ENCODE peak calls at places on chromosomes 2 and 18, in four cellular contexts. D is cardiac fibroblast, H is fibroblast of villous mesenchyme, M is dorsolateral prefrontal cortex. Y is an unnamed sample.

GRCh38 chr2:61471905-61472805 is 1.3 kb upstream of the USP34 start:
- DNase-seq in M (peak), H (peak), D (peak), Y (no peak)

GRCh38 chr2:48790407-48791170 is 35.1 kb upstream of the LHCGR start:
- DNase-seq in D (no peak), M (no peak), H (no peak), Y (no peak)

GRCh38 chr2:33069894-33070651 is 123.3 kb downstream of the LTBP1 start:
- DNase-seq in M (no peak), H (peak), D (peak), Y (peak)

GRCh38 chr2:26144953-26145680 is 27.8 kb upstream of the GAREM2 start:
- DNase-seq in H (peak), M (peak), D (peak), Y (peak)

GRCh38 chr2:229715895-229716507 is 1.6 kb upstream of the DNER start:
- DNase-seq in H (no peak), M (peak), D (peak), Y (peak)

GRCh38 chr2:219663116-219663762 is 35.8 kb downstream of the SLC4A3 start:
- DNase-seq in M (no peak), D (no peak), H (no peak), Y (no peak)

GRCh38 chr2:71798266-71799012 is 345.1 kb downstream of the DYSF start:
- DNase-seq in H (peak), M (no peak), D (peak), Y (peak)

GRCh38 chr18:60693426-60693825 is 320.9 kb upstream of the MC4R start:
- DNase-seq in D (no peak), M (no peak), H (no peak), Y (peak)

GRCh38 chr2:74080346-74080745 is 67.4 kb downstream of the BOLA3 start:
- DNase-seq in H (peak), M (no peak), D (peak), Y (no peak)

GRCh38 chr18:58247363-58247834 is 203.4 kb downstream of the NEDD4L start:
- DNase-seq in M (peak), H (peak), D (peak), Y (peak)

GRCh38 chr2:151278487-151278886 is 11.0 kb downstream of the NMI start:
- DNase-seq in M (no peak), D (no peak), H (no peak), Y (no peak)

GRCh38 chr2:201358684-201359083 is 1.5 kb upstream of the FLACC1 start:
- DNase-seq in H (peak), M (no peak), D (peak), Y (peak)

GRCh38 chr2:2950403-2950952 is 427.1 kb downstream of the EIPR1 start:
- DNase-seq in H (no peak), M (no peak), D (no peak), Y (no peak)

GRCh38 chr2:84631985-84632384 is 115.7 kb downstream of the DNAH6 start:
- DNase-seq in M (no peak), H (no peak), D (no peak), Y (no peak)

GRCh38 chr2:174337337-174338154 is 2.8 kb downstream of the SP9 start:
- DNase-seq in H (no peak), D (no peak), M (no peak), Y (no peak)

GRCh38 chr18:75029456-75029855 is 179.5 kb downstream of the PTGR3 start:
- DNase-seq in M (no peak), D (no peak), H (no peak), Y (no peak)

GRCh38 chr2:67561411-67561965 is 164.4 kb downstream of the ETAA1 start:
- DNase-seq in D (peak), H (peak), M (no peak), Y (peak)

GRCh38 chr2:128378231-128379020 is 59.8 kb upstream of the HS6ST1 start:
- DNase-seq in H (no peak), D (no peak), M (no peak), Y (no peak)

GRCh38 chr2:23620841-23621341 is 235.9 kb downstream of the KLHL29 start:
- DNase-seq in H (peak), D (peak), M (no peak), Y (peak)

GRCh38 chr18:57925706-57926105 is 118.3 kb upstream of the NEDD4L start:
- DNase-seq in M (no peak), D (no peak), H (peak), Y (peak)

GRCh38 chr18:45658756-45659155 is 43.5 kb downstream of the SLC14A2 start:
- DNase-seq in M (no peak), D (no peak), H (no peak), Y (peak)

GRCh38 chr2:193695367-193695766 is 1500.6 kb upstream of the TMEFF2 start:
- DNase-seq in M (no peak), D (peak), H (peak), Y (peak)

GRCh38 chr2:195026261-195026660 is 630.8 kb upstream of the SLC39A10 start:
- DNase-seq in M (no peak), D (no peak), H (no peak), Y (peak)

GRCh38 chr2:132544045-132544630 is 125.9 kb downstream of the LYPD1 start:
- DNase-seq in D (no peak), M (no peak), H (no peak), Y (no peak)

GRCh38 chr18:13014818-13015217 is 23.7 kb downstream of the CEP192 start:
- DNase-seq in D (no peak), H (no peak), M (no peak), Y (no peak)

GRCh38 chr18:58117685-58118403 is 73.8 kb downstream of the NEDD4L start:
- DNase-seq in D (peak), M (no peak), H (peak), Y (peak)

GRCh38 chr2:4695281-4695861 is 992.0 kb downstream of the DCDC2C start:
- DNase-seq in D (no peak), M (no peak), H (no peak), Y (no peak)

GRCh38 chr2:149817206-149817605 is 229.6 kb upstream of the MMADHC start:
- DNase-seq in M (no peak), D (peak), H (peak), Y (peak)

GRCh38 chr2:238513346-238513745 is 86.6 kb downstream of the ASB1 start:
- DNase-seq in D (peak), H (peak), M (no peak), Y (peak)

GRCh38 chr18:57023483-57023882 is 123.4 kb upstream of the BOD1L2 start:
- DNase-seq in M (no peak), H (no peak), D (no peak), Y (no peak)

GRCh38 chr2:70104231-70105111 is 17.2 kb downstream of the PCBP1 start:
- DNase-seq in M (no peak), D (peak), H (peak), Y (peak)
- H3K4me3 ChIP-seq in M (peak), D (no peak), H (no peak), Y (no peak)

GRCh38 chr18:5628512-5629255 is 84.9 kb upstream of the EPB41L3 start:
- DNase-seq in D (peak), M (peak), H (peak), Y (peak)
- H3K4me3 ChIP-seq in D (peak), M (peak), H (peak), Y (peak)

DNA sequence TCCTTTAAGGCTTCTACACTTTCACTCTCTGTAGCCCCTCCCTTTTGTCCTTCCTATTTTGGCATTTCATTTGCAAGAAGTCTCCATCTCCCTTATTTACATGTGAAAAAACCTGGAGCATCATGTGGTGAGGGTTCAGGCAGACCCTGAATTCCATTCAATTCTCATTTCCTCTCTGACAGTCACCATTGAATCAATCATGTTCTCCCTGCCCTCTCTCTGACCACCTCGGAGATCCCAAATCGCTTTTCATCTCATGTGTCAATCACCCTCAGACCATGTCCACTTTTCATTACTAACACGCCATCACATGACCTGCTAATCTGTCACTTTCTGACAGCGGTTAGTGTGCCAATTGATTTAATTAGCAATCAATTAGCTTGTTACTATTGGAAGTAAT is 317.5 kb downstream of the EN1 start:
- DNase-seq in D (no peak), M (no peak), H (no peak), Y (no peak)
- H3K4me3 ChIP-seq in D (no peak), M (no peak), H (no peak), Y (no peak)

GRCh38 chr2:29011650-29012060 is 30.6 kb downstream of the TOGARAM2 start:
- DNase-seq in D (no peak), M (peak), H (peak), Y (peak)
- H3K4me3 ChIP-seq in D (no peak), M (no peak), H (no peak), Y (no peak)

GRCh38 chr2:65364054-65364651 is 68.2 kb downstream of the SPRED2 start:
- DNase-seq in M (no peak), D (no peak), H (no peak), Y (no peak)
- H3K4me3 ChIP-seq in M (no peak), D (no peak), H (no peak), Y (no peak)

GRCh38 chr18:49206717-49207116 is 253.7 kb downstream of the DYM start:
- DNase-seq in D (peak), H (no peak), M (no peak), Y (peak)
- H3K4me3 ChIP-seq in D (no peak), H (no peak), M (no peak), Y (no peak)

DNA sequence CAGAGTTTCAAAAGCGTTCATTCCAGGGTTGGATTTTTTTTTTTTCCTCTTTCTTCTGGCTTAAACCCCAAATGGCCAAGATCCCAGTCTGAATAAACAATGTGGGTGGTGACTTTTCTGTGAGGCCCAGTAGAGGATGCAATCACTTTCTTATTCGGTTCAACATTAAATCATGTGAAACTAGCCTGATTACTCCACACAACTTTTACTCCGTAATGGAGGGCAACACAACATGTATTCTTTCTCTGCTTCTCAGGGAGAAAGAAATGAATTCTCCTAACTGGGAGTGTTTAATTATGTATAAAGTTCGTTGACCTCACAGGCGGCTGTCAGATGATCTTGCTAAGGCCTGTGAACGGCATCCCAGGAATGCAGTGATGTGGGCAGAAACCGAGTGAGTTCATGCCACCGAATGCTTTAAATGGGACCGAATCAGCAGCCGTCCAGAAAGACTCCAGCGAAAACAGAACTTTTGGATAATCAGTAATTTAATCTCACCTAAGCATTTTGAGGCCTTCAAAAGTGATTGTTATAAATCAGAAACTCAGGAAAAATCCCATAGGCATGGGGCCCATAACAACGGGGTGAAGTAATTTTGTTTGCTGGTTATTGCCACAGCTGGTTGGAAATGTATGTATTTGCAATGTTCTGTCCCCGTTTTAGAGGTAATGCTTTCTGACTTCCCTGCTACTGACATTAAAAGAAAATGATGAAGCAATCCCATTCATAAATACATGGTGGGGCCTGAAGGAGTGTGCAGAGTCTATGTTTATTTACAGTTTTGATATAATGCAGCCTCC is 81.5 kb downstream of the BCL2 start:
- DNase-seq in D (peak), M (no peak), H (peak), Y (peak)
- H3K4me3 ChIP-seq in D (no peak), M (peak), H (peak), Y (no peak)

GRCh38 chr18:35344736-35345459 is 678 bp upstream of the ZNF24 start:
- DNase-seq in H (no peak), M (no peak), D (no peak), Y (no peak)

GRCh38 chr18:35343488-35343935 is 708 bp downstream of the ZNF24 start:
- DNase-seq in H (no peak), M (no peak), D (no peak), Y (no peak)

GRCh38 chr18:35343936-35344735 is at the start of gene ZNF24:
- DNase-seq in M (peak), H (peak), D (peak), Y (peak)

GRCh38 chr18:35345950-35346349 is 1.7 kb upstream of the ZNF24 start:
- DNase-seq in D (no peak), H (no peak), M (no peak), Y (no peak)

GRCh38 chr18:35345460-35345921 is 1.3 kb upstream of the ZNF24 start:
- DNase-seq in M (no peak), D (peak), H (peak), Y (no peak)
- H3K4me3 ChIP-seq in M (peak), D (no peak), H (no peak), Y (no peak)

DNA sequence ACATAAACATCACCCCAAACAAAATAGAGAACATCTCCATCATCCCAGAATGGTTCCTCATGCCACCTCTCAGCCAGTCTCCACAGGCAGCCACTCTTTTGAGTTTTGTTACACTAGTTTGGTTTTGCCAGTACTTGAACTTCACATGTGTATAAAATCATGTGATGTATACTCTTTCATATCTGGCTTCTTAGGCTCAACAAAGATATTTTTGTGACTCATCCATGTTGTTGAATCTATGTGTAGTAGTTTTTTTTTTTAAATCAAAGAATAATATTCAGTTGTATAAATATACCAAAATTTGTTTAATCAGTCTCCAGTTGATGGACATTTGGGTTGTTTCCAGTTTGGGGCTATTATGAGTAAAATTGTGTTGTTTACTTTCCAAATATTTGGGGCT is 75.9 kb downstream of the PMS1 start:
- DNase-seq in D (no peak), M (no peak), H (no peak), Y (no peak)
- H3K4me3 ChIP-seq in D (no peak), M (no peak), H (no peak), Y (no peak)